ENCODE peak calls at places on chromosomes 2 and 18, in six cellular contexts. H is SK-N-SH, C is T-helper 2 cell, W is AG08396, G is left lung, R is psoas muscle. J is an unnamed sample.

GRCh38 chr2:85954192-85954900 is 65.6 kb upstream of the ST3GAL5 start:
- DNase-seq in G (peak; percentile 82), C (no peak), R (no peak), W (no peak), H (no peak), J (no peak)

GRCh38 chr2:146615778-146616177 is 1229.1 kb upstream of the ACVR2A start:
- DNase-seq in R (no peak), W (no peak), H (no peak), G (no peak), C (no peak), J (no peak)

GRCh38 chr2:127569274-127570065 is 34.0 kb downstream of the MYO7B start:
- DNase-seq in C (no peak), G (no peak), H (no peak), W (peak; percentile 73), R (peak; percentile 75), J (no peak)

GRCh38 chr2:170088776-170089175 is 89.2 kb upstream of the MYO3B start:
- DNase-seq in G (no peak), H (no peak), R (no peak), C (no peak), W (no peak), J (no peak)

GRCh38 chr18:66196805-66197204 is 407.1 kb downstream of the CDH19 start:
- DNase-seq in H (no peak), C (no peak), G (no peak), R (no peak), W (no peak), J (no peak)

GRCh38 chr18:75809392-75809791 is 381.9 kb upstream of the SMIM21 start:
- DNase-seq in G (no peak), H (no peak), W (no peak), C (no peak), R (no peak), J (no peak)

GRCh38 chr2:19292007-19292406 is 66.4 kb downstream of the OSR1 start:
- DNase-seq in W (no peak), H (no peak), G (no peak), C (no peak), R (peak; percentile 50), J (no peak)

GRCh38 chr2:33321236-33321731 is 155.2 kb upstream of the RASGRP3 start:
- DNase-seq in R (no peak), W (peak; percentile 42), C (peak; percentile 91), H (no peak), G (no peak), J (no peak)

GRCh38 chr2:26609839-26610277 is 31.3 kb downstream of the CIB4 start:
- DNase-seq in W (no peak), R (no peak), G (no peak), H (no peak), C (no peak), J (no peak)

GRCh38 chr2:182049783-182050182 is 64.1 kb downstream of the PPP1R1C start:
- DNase-seq in R (no peak), H (no peak), W (no peak), G (no peak), C (no peak), J (no peak)